ENCODE peak calls at places on chromosomes 11 and 22, in ten cellular contexts. D is NCI-H460; F is cardiac muscle cell; S is ELR; O is brain microvascular endothelial cell; X is EL; M is HT1080; Y is stimulated activated CD4-positive, alpha-beta T cell treated with anti-CD3 and anti-CD28 coated beads, Interleukin-15, amount 100 ng/mL, for 1 hour; T is activated gamma-delta T cell treated with Interleukin-2 at 50 U/mL for 16 hours; N is AML-193. C is an unnamed sample.
A peak's percentile ranks its signal among the peaks of the same experiment; 100 is the strongest.

GRCh38 chr11:129291556-129291955 is 84.1 kb upstream of the BARX2 start:
- DNase-seq in D (no peak), F (no peak), S (no peak), O (no peak), X (no peak), M (no peak), Y (no peak), T (no peak), N (no peak), C (no peak)

GRCh38 chr22:18973264-18974031 is 37.4 kb upstream of the PRODH start:
- DNase-seq in D (no peak), F (no peak), S (no peak), O (no peak), X (no peak), M (no peak), Y (no peak), T (no peak), N (no peak), C (no peak)

GRCh38 chr22:24518774-24519485 is 23.8 kb downstream of the UPB1 start:
- DNase-seq in D (no peak), F (no peak), S (no peak), O (no peak), X (no peak), M (no peak), Y (no peak), T (no peak), N (no peak), C (no peak)

GRCh38 chr11:67662806-67663514 is 11.5 kb downstream of the ALDH3B2 start:
- DNase-seq in D (no peak), F (no peak), S (no peak), O (no peak), X (no peak), M (no peak), Y (no peak), T (no peak), N (no peak), C (no peak)

GRCh38 chr22:20550851-20551744 is 43.7 kb downstream of the MED15 start:
- DNase-seq in D (no peak), F (peak; percentile 61), S (peak; percentile 82), O (peak; percentile 73), X (peak; percentile 76), M (no peak), Y (no peak), T (peak; percentile 39), N (no peak), C (no peak)

GRCh38 chr11:20754957-20755356 is 85.6 kb downstream of the NELL1 start:
- DNase-seq in D (no peak), F (no peak), S (no peak), O (no peak), X (no peak), M (peak; percentile 41), Y (no peak), T (no peak), N (peak; percentile 24), C (no peak)

GRCh38 chr11:8056810-8057463 is 24.1 kb upstream of the TUB start:
- DNase-seq in D (no peak), F (no peak), S (peak; percentile 47), O (no peak), X (peak; percentile 36), M (no peak), Y (no peak), T (no peak), N (no peak), C (peak; percentile 15)

GRCh38 chr22:46977656-46978343 is 215.3 kb downstream of the TBC1D22A start:
- DNase-seq in D (no peak), F (no peak), S (no peak), O (no peak), X (no peak), M (no peak), Y (no peak), T (no peak), N (no peak), C (no peak)

GRCh38 chr11:78943841-78944240 is 369.2 kb upstream of the NARS2 start:
- DNase-seq in D (no peak), F (peak; percentile 72), S (no peak), O (no peak), X (no peak), M (no peak), Y (no peak), T (no peak), N (no peak), C (no peak)

GRCh38 chr22:48517039-48518030 is 1310.3 kb downstream of the BRD1 start:
- DNase-seq in D (no peak), F (no peak), S (no peak), O (no peak), X (peak; percentile 1), M (no peak), Y (no peak), T (no peak), N (no peak), C (no peak)

GRCh38 chr11:57491371-57492061 is 24.0 kb downstream of the SLC43A1 start:
- DNase-seq in D (no peak), F (peak; percentile 42), S (peak; percentile 49), O (peak; percentile 6), X (peak; percentile 44), M (peak; percentile 47), Y (no peak), T (peak; percentile 34), N (peak; percentile 53), C (no peak)

GRCh38 chr11:23688835-23689234 is 808.0 kb upstream of the LUZP2 start:
- DNase-seq in D (no peak), F (no peak), S (peak; percentile 80), O (peak; percentile 63), X (peak; percentile 73), M (peak; percentile 82), Y (no peak), T (no peak), N (peak; percentile 5), C (no peak)

GRCh38 chr11:126280595-126280994 is 2.3 kb upstream of the TIRAP start:
- DNase-seq in D (no peak), F (no peak), S (no peak), O (no peak), X (no peak), M (no peak), Y (no peak), T (no peak), N (no peak), C (no peak)

GRCh38 chr22:37416806-37417205 is 10.5 kb downstream of the ELFN2 start:
- DNase-seq in D (no peak), F (peak; percentile 28), S (no peak), O (no peak), X (no peak), M (no peak), Y (no peak), T (peak; percentile 22), N (peak; percentile 31), C (no peak)

GRCh38 chr11:45097721-45098493 is 48.5 kb upstream of the PRDM11 start:
- DNase-seq in D (peak; percentile 29), F (peak; percentile 93), S (peak; percentile 24), O (peak; percentile 32), X (peak; percentile 39), M (no peak), Y (no peak), T (peak; percentile 32), N (peak; percentile 24), C (no peak)

GRCh38 chr22:47191630-47192105 is 429.2 kb downstream of the TBC1D22A start:
- DNase-seq in D (no peak), F (no peak), S (no peak), O (no peak), X (no peak), M (no peak), Y (no peak), T (no peak), N (no peak), C (no peak)

GRCh38 chr22:19885841-19886592 is 31.3 kb upstream of the GNB1L start:
- DNase-seq in D (no peak), F (no peak), S (no peak), O (no peak), X (no peak), M (no peak), Y (no peak), T (no peak), N (no peak), C (no peak)

GRCh38 chr11:126113515-126113957 is 50.9 kb upstream of the CDON start:
- DNase-seq in D (peak; percentile 86), F (peak; percentile 88), S (peak; percentile 70), O (peak; percentile 80), X (peak; percentile 92), M (peak; percentile 81), Y (no peak), T (no peak), N (no peak), C (peak; percentile 95)

GRCh38 chr11:108593214-108593909 is at the start of gene EXPH5:
- DNase-seq in D (peak; percentile 62), F (peak; percentile 96), S (peak; percentile 78), O (peak; percentile 49), X (peak; percentile 82), M (peak; percentile 79), Y (peak; percentile 69), T (peak; percentile 75), N (peak; percentile 91), C (peak; percentile 10)

GRCh38 chr11:125768256-125769046 is 10.2 kb downstream of the PATE2 start:
- DNase-seq in D (no peak), F (peak; percentile 17), S (no peak), O (no peak), X (no peak), M (no peak), Y (no peak), T (no peak), N (no peak), C (no peak)

GRCh38 chr11:72750086-72750485 is 2.1 kb downstream of the ARAP1 start:
- DNase-seq in D (no peak), F (no peak), S (no peak), O (no peak), X (no peak), M (no peak), Y (no peak), T (no peak), N (no peak), C (no peak)

GRCh38 chr11:45809456-45810395 is 4.8 kb downstream of the SLC35C1 start:
- DNase-seq in D (no peak), F (no peak), S (no peak), O (no peak), X (no peak), M (no peak), Y (no peak), T (no peak), N (no peak), C (no peak)

GRCh38 chr11:115637842-115638241 is 133.6 kb upstream of the CADM1 start:
- DNase-seq in D (no peak), F (no peak), S (no peak), O (no peak), X (no peak), M (no peak), Y (no peak), T (no peak), N (no peak), C (no peak)

GRCh38 chr11:46661836-46662235 is 38.6 kb downstream of the ARHGAP1 start:
- DNase-seq in D (no peak), F (no peak), S (no peak), O (no peak), X (no peak), M (no peak), Y (no peak), T (no peak), N (no peak), C (no peak)

GRCh38 chr11:111176603-111177002 is 68.9 kb upstream of the POU2AF2 start:
- DNase-seq in D (no peak), F (no peak), S (no peak), O (no peak), X (no peak), M (no peak), Y (no peak), T (no peak), N (no peak), C (no peak)

GRCh38 chr11:33461319-33461718 is 204.1 kb downstream of the HIPK3 start:
- DNase-seq in D (no peak), F (no peak), S (no peak), O (no peak), X (no peak), M (no peak), Y (no peak), T (no peak), N (no peak), C (no peak)

GRCh38 chr11:47244664-47245350 is 3.8 kb downstream of the ACP2 start:
- DNase-seq in D (no peak), F (no peak), S (no peak), O (no peak), X (no peak), M (no peak), Y (no peak), T (no peak), N (no peak), C (no peak)

GRCh38 chr11:62497132-62497915 is 49.3 kb downstream of the AHNAK start:
- DNase-seq in D (peak; percentile 58), F (no peak), S (peak; percentile 82), O (peak; percentile 24), X (peak; percentile 59), M (peak; percentile 87), Y (no peak), T (no peak), N (peak; percentile 79), C (no peak)